ENCODE peak calls at places on chromosome 11, in four cellular contexts. P is SK-N-SH, R is HepG2, Y is K562. I is an unnamed sample.

GRCh38 chr11:838441-839279 is 3.7 kb downstream of the POLR2L start:
- DNase-seq in P (no peak), R (peak), Y (peak), I (no peak)

GRCh38 chr11:8009856-8010255 is 22.7 kb downstream of the EIF3F start:
- DNase-seq in P (no peak), R (no peak), Y (no peak), I (no peak)

GRCh38 chr11:43557553-43558031 is 122.9 kb upstream of the HSD17B12 start:
- DNase-seq in P (no peak), R (no peak), Y (no peak), I (no peak)

GRCh38 chr11:128548655-128549255 is 38.6 kb downstream of the ETS1 start:
- DNase-seq in P (peak), R (no peak), Y (no peak), I (no peak)

GRCh38 chr11:27200779-27201453 is 160.3 kb downstream of the BBOX1 start:
- DNase-seq in P (no peak), R (no peak), Y (no peak), I (no peak)

GRCh38 chr11:132576706-132577105 is 955.6 kb downstream of the OPCML start:
- DNase-seq in P (no peak), R (no peak), Y (no peak), I (no peak)

GRCh38 chr11:2271077-2271326 is 614 bp upstream of the ASCL2 start:
- DNase-seq in P (no peak), R (no peak), Y (no peak), I (no peak)

GRCh38 chr11:75276696-75277095 is 36.1 kb downstream of the TPBGL start:
- DNase-seq in P (no peak), R (no peak), Y (no peak), I (no peak)

GRCh38 chr11:7593476-7593875 is 79.7 kb downstream of the PPFIBP2 start:
- DNase-seq in P (peak), R (no peak), Y (no peak), I (no peak)

GRCh38 chr11:11787305-11788066 is 54.3 kb upstream of the USP47 start:
- DNase-seq in P (peak), R (peak), Y (peak), I (peak)

GRCh38 chr11:116118138-116118470 is 613.9 kb upstream of the CADM1 start:
- DNase-seq in P (no peak), R (no peak), Y (no peak), I (no peak)

GRCh38 chr11:46492540-46492939 is 101.0 kb upstream of the CHRM4 start:
- DNase-seq in P (no peak), R (no peak), Y (no peak), I (no peak)

GRCh38 chr11:89495951-89496350 is 4.8 kb upstream of the NOX4 start:
- DNase-seq in P (no peak), R (no peak), Y (no peak), I (no peak)

GRCh38 chr11:77171254-77171653 is 43.2 kb downstream of the MYO7A start:
- DNase-seq in P (no peak), R (no peak), Y (no peak), I (no peak)

GRCh38 chr11:91366816-91367215 is 857.8 kb upstream of the FAT3 start:
- DNase-seq in P (no peak), R (no peak), Y (no peak), I (no peak)

GRCh38 chr11:61108847-61109585 is 6.7 kb downstream of the CD5 start:
- DNase-seq in P (no peak), R (no peak), Y (no peak), I (no peak)

GRCh38 chr11:104892723-104893511 is 5.3 kb downstream of the CASP12 start:
- DNase-seq in P (no peak), R (no peak), Y (no peak), I (no peak)

GRCh38 chr11:93694586-93694985 is 33.1 kb downstream of the CEP295 start:
- DNase-seq in P (no peak), R (no peak), Y (no peak), I (no peak)

GRCh38 chr11:57161351-57161750 is 20.4 kb upstream of the LRRC55 start:
- DNase-seq in P (no peak), R (no peak), Y (no peak), I (no peak)

GRCh38 chr11:3058753-3059664 is 1.8 kb upstream of the CARS1 start:
- DNase-seq in P (no peak), R (peak), Y (peak), I (no peak)

GRCh38 chr11:103594283-103594682 is 442.2 kb upstream of the DDI1 start:
- DNase-seq in P (no peak), R (no peak), Y (no peak), I (no peak)

GRCh38 chr11:103892603-103893002 is 143.8 kb upstream of the DDI1 start:
- DNase-seq in P (no peak), R (no peak), Y (no peak), I (no peak)

GRCh38 chr11:123308077-123308476 is 113.0 kb upstream of the CLMP start:
- DNase-seq in P (peak), R (no peak), Y (no peak), I (no peak)

GRCh38 chr11:1227551-1228182 is 4.8 kb downstream of the MUC5B start:
- DNase-seq in P (peak), R (no peak), Y (peak), I (no peak)

GRCh38 chr11:96293583-96293982 is 49.4 kb downstream of the MAML2 start:
- DNase-seq in P (no peak), R (no peak), Y (no peak), I (no peak)

GRCh38 chr11:106281455-106282173 is 204.2 kb downstream of the AASDHPPT start:
- DNase-seq in P (no peak), R (no peak), Y (no peak), I (peak)

GRCh38 chr11:69430566-69430965 is 50.9 kb upstream of the LINC01488 start:
- DNase-seq in P (no peak), R (peak), Y (no peak), I (no peak)

GRCh38 chr11:2768471-2769408 is 68.9 kb upstream of the KCNQ1OT1 start:
- DNase-seq in P (no peak), R (no peak), Y (peak), I (peak)

GRCh38 chr11:61832758-61833157 is 4.7 kb downstream of the FADS2 start:
- DNase-seq in P (no peak), R (no peak), Y (no peak), I (no peak)

GRCh38 chr11:107713009-107713408 is 1.2 kb upstream of the SLN start:
- DNase-seq in P (no peak), R (no peak), Y (no peak), I (no peak)

GRCh38 chr11:73313652-73314051 is 5.6 kb downstream of the ARHGEF17 start:
- DNase-seq in P (no peak), R (no peak), Y (no peak), I (no peak)

GRCh38 chr11:73316422-73316821 is 8.3 kb downstream of the ARHGEF17 start:
- DNase-seq in P (no peak), R (no peak), Y (no peak), I (no peak)

GRCh38 chr11:73312806-73313403 is 4.8 kb downstream of the ARHGEF17 start:
- DNase-seq in P (peak), R (no peak), Y (no peak), I (no peak)

GRCh38 chr11:73315288-73316020 is 7.4 kb downstream of the ARHGEF17 start:
- DNase-seq in P (no peak), R (no peak), Y (no peak), I (no peak)

DNA sequence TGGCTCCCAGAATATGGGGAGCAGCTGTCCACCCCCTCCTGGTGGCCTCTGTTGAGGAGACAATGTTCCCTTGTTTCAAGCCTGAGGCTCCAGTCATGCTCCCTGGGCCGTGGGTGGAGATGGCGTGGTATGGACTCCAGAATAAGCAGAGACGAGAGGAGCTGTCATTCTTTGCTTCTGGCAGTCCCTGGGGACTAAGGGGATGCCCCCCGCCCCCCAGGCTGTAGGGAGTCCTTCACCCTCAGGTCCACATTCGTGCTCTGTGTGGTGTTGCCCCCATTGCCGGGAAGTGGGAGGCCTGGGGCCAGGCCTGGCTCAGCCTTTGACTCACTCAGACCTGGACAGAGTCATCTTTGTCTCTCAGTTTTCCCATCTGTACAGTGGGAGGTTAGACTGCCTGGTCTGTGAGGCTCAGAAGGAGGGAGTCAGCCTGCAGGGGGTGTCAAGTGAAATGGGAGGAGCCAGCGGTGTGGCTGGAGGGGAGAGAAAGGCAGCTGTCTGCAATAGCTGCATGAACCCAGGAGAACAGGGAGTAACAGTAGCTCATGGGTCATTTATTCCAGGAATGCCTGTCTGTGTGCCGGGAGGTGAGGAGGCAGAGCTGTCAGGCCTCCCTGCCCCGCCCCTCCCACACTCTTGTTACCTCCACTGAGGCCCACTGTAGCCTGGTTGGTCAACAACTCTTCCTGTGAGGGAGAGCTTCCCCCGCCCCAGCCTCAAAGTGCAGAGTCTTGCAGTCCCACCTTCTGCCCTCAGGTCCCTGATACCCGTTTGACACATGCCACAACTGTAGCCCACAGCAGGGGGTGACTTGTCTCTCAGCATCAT is 6.3 kb downstream of the ARHGEF17 start:
- DNase-seq in P (no peak), R (peak), Y (peak), I (no peak)
- TF ChIP-seq ELF1 in P (no peak), R (no peak), Y (no peak), I (no peak)

GRCh38 chr11:70611890-70612289 is 213.6 kb downstream of the CTTN start:
- DNase-seq in P (no peak), R (no peak), Y (no peak), I (no peak)
- TF ChIP-seq ELF1 in P (no peak), R (no peak), Y (no peak), I (no peak)

GRCh38 chr11:119362741-119363080 is 16.2 kb upstream of the MFRP start:
- DNase-seq in P (no peak), R (no peak), Y (no peak), I (no peak)

GRCh38 chr11:119363081-119363861 is 16.8 kb upstream of the MFRP start:
- DNase-seq in P (no peak), R (no peak), Y (no peak), I (no peak)

GRCh38 chr11:119365071-119365591 is 16.4 kb downstream of the USP2 start:
- DNase-seq in P (no peak), R (no peak), Y (no peak), I (no peak)

GRCh38 chr11:119361961-119362725 is 15.6 kb upstream of the MFRP start:
- DNase-seq in P (no peak), R (no peak), Y (no peak), I (no peak)

DNA sequence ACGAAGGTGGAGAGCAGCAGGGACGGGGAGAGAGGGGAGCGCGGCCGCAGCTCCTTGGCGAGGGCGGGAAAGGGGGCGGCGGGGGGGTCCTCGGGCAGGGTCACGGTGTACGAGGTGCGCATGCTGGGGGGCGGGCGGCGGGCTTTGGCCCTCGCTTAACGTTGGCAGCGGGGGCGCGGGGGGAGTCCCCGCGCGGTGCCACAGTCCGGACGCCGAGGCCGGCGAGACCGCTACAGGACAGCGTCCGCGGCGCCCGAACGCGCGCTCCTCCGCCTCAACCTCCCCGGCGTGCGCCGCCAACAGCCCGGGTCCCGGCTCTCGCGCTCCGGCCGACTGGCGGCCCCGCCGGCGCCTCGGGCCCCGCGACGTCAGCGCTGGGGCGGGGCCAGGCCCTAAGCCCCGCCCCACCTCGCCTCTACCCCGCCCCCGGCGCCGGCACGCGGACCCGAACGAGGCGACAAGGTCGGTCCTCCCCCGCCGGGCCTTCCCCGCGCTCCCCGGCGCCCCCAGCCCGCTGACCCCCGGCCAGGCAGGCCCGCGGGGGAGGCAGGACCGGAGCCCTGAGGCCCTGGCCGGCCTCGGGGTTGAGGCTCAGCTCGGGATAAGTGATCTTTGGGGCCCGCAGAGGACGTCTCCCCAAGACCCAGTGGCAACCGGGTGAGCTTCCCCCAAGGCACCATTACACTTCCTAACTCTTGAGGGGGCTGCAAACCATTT is 17.5 kb downstream of the USP2 start:
- DNase-seq in P (peak), R (no peak), Y (peak), I (no peak)
- TF ChIP-seq ELF1 in P (no peak), R (no peak), Y (no peak), I (no peak)

GRCh38 chr11:59200421-59200746 is 12.3 kb downstream of the MPEG1 start:
- DNase-seq in P (no peak), R (no peak), Y (no peak), I (no peak)

GRCh38 chr11:59199546-59200420 is 12.9 kb downstream of the MPEG1 start:
- DNase-seq in P (no peak), R (no peak), Y (no peak), I (no peak)

GRCh38 chr11:59196777-59197176 is 15.9 kb downstream of the MPEG1 start:
- DNase-seq in P (no peak), R (no peak), Y (no peak), I (no peak)

GRCh38 chr11:59195596-59195995 is 17.1 kb downstream of the MPEG1 start:
- DNase-seq in P (no peak), R (no peak), Y (no peak), I (no peak)

DNA sequence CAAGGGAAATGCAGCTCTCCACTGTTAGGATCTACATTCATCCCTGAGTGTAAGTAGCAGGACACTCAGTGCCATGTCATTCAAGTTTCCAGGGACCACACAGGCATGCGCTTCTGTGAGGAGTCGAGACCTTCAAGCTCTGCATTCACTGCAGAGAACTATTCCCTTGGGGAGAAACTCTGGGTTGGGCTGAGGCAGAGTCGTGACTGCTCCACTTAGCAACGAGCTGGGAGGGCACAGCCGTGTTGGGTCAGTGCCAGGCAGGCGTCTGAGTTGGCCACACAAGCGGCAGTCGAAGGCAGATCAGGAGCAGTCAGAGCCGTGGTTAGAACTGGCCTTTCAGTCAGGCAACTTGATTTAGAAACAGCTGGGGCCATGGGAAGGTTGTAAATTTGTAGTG is 14.7 kb downstream of the MPEG1 start:
- DNase-seq in P (no peak), R (no peak), Y (no peak), I (no peak)
- TF ChIP-seq ELF1 in P (no peak), R (no peak), Y (no peak), I (no peak)

GRCh38 chr11:95283146-95283545 is 52.1 kb upstream of the SESN3 start:
- DNase-seq in P (no peak), R (no peak), Y (no peak), I (no peak)

GRCh38 chr11:95279921-95280861 is 49.2 kb upstream of the SESN3 start:
- DNase-seq in P (peak), R (no peak), Y (no peak), I (no peak)

GRCh38 chr11:95282337-95282751 is 51.3 kb upstream of the SESN3 start:
- DNase-seq in P (no peak), R (peak), Y (no peak), I (no peak)

GRCh38 chr11:95283653-95284052 is 52.7 kb upstream of the SESN3 start:
- DNase-seq in P (no peak), R (no peak), Y (no peak), I (no peak)

DNA sequence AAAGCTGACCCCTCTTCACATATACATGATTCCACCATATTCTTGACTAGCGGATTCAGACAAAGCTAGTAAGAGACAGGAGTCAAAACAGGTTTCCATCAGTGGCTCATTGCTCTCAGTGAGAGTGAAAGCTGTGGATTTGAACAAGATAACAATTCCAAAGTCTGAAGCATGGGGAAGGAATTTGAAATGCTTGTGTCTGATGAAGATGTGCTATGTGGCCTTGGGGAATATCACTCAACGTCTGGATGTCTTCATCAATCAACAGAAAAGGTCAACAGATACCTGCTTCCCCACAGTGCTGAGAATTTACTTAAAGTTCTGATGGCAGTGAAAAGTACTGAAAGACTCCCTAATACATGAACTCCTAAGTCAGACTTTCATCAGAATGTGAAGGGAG is 46.9 kb upstream of the SESN3 start:
- DNase-seq in P (no peak), R (no peak), Y (no peak), I (no peak)
- TF ChIP-seq ELF1 in P (no peak), R (no peak), Y (no peak), I (no peak)

GRCh38 chr11:33387586-33387985 is 130.4 kb downstream of the HIPK3 start:
- DNase-seq in P (no peak), R (no peak), Y (no peak), I (no peak)
- TF ChIP-seq ELF1 in P (no peak), R (no peak), Y (no peak), I (no peak)

GRCh38 chr11:113001709-113002108 is 40.5 kb downstream of the NCAM1 start:
- DNase-seq in P (no peak), R (no peak), Y (no peak), I (no peak)
- TF ChIP-seq ELF1 in P (no peak), R (no peak), Y (no peak), I (no peak)

I was measured in HCT116.